ENCODE peak calls at places on chromosome 19, in nine cellular contexts. N, F, B, D, U, L, J, V and O are unnamed samples.

GRCh38 chr19:1213391-1214286 is 8.1 kb downstream of the STK11 start:
- DNase-seq in N (no peak), F (peak), B (peak), D (peak), U (peak), L (peak), J (no peak), V (peak), O (no peak)

GRCh38 chr19:43618921-43619261 is 538 bp downstream of the ZNF428 start:
- DNase-seq in N (peak), F (no peak), B (no peak), D (no peak), U (peak), L (no peak), J (no peak), V (no peak), O (peak)

GRCh38 chr19:57106646-57107235 is 13.0 kb upstream of the USP29 start:
- DNase-seq in N (no peak), F (no peak), B (no peak), D (no peak), U (no peak), L (no peak), J (no peak), V (no peak), O (no peak)

GRCh38 chr19:46115396-46116109 is 8.9 kb downstream of the IGFL3 start:
- DNase-seq in N (peak), F (peak), B (no peak), D (peak), U (peak), L (no peak), J (no peak), V (peak), O (peak)

GRCh38 chr19:29506619-29506911 is 19.2 kb upstream of the VSTM2B start:
- DNase-seq in N (no peak), F (no peak), B (no peak), D (no peak), U (no peak), L (no peak), J (no peak), V (no peak), O (no peak)

GRCh38 chr19:2048959-2049740 is 1.9 kb downstream of the MKNK2 start:
- DNase-seq in N (no peak), F (no peak), B (no peak), D (peak), U (no peak), L (no peak), J (no peak), V (peak), O (no peak)

GRCh38 chr19:28633223-28634030 is 579.5 kb downstream of the UQCRFS1 start:
- DNase-seq in N (peak), F (no peak), B (peak), D (peak), U (peak), L (peak), J (no peak), V (peak), O (peak)

GRCh38 chr19:27966390-27966816 is 1246.5 kb downstream of the UQCRFS1 start:
- DNase-seq in N (peak), F (peak), B (no peak), D (no peak), U (no peak), L (no peak), J (no peak), V (peak), O (no peak)

GRCh38 chr19:40392894-40393517 is 3.0 kb upstream of the HIPK4 start:
- DNase-seq in N (no peak), F (no peak), B (no peak), D (no peak), U (no peak), L (no peak), J (no peak), V (peak), O (no peak)

GRCh38 chr19:15225797-15226196 is 6.5 kb downstream of the EPHX3 start:
- DNase-seq in N (no peak), F (no peak), B (no peak), D (no peak), U (no peak), L (no peak), J (no peak), V (no peak), O (no peak)

GRCh38 chr19:47545061-47545948 is 27.6 kb downstream of the ZNF541 start:
- DNase-seq in N (no peak), F (no peak), B (no peak), D (no peak), U (no peak), L (no peak), J (no peak), V (no peak), O (no peak)

GRCh38 chr19:47284324-47284899 is 9.7 kb downstream of the INAFM1 start:
- DNase-seq in N (peak), F (peak), B (peak), D (peak), U (peak), L (no peak), J (no peak), V (peak), O (peak)

GRCh38 chr19:4748589-4748988 is 24.9 kb upstream of the DPP9 start:
- DNase-seq in N (no peak), F (no peak), B (no peak), D (no peak), U (no peak), L (no peak), J (no peak), V (no peak), O (peak)

GRCh38 chr19:55593096-55593772 is 6.1 kb downstream of the FIZ1 start:
- DNase-seq in N (no peak), F (no peak), B (no peak), D (no peak), U (no peak), L (no peak), J (no peak), V (no peak), O (no peak)

GRCh38 chr19:45153339-45154063 is 7.3 kb downstream of the NKPD1 start:
- DNase-seq in N (no peak), F (peak), B (peak), D (peak), U (peak), L (peak), J (no peak), V (peak), O (no peak)

GRCh38 chr19:48724796-48725753 is 5.5 kb upstream of the MAMSTR start:
- DNase-seq in N (peak), F (peak), B (peak), D (peak), U (peak), L (no peak), J (no peak), V (peak), O (peak)

GRCh38 chr19:40754611-40755247 is 3.7 kb downstream of the SNRPA start:
- DNase-seq in N (no peak), F (peak), B (no peak), D (peak), U (no peak), L (no peak), J (peak), V (no peak), O (no peak)

GRCh38 chr19:49432141-49433073 is 7.2 kb downstream of the GFY start:
- DNase-seq in N (no peak), F (no peak), B (no peak), D (no peak), U (no peak), L (no peak), J (no peak), V (no peak), O (no peak)

GRCh38 chr19:4516199-4516938 is 1.9 kb downstream of the PLIN4 start:
- DNase-seq in N (no peak), F (no peak), B (no peak), D (no peak), U (no peak), L (no peak), J (no peak), V (no peak), O (no peak)

GRCh38 chr19:42553292-42554045 is 25.2 kb upstream of the CEACAM1 start:
- DNase-seq in N (no peak), F (peak), B (no peak), D (peak), U (no peak), L (no peak), J (no peak), V (peak), O (no peak)

GRCh38 chr19:13984875-13985741 is 21.0 kb downstream of the RFX1 start:
- DNase-seq in N (no peak), F (peak), B (peak), D (no peak), U (no peak), L (no peak), J (no peak), V (no peak), O (no peak)

GRCh38 chr19:47296036-47296435 is 13.6 kb upstream of the C5AR1 start:
- DNase-seq in N (peak), F (peak), B (peak), D (peak), U (peak), L (peak), J (peak), V (peak), O (peak)

GRCh38 chr19:40025938-40026596 is 29.2 kb downstream of the ZNF546 start:
- DNase-seq in N (no peak), F (no peak), B (no peak), D (no peak), U (no peak), L (no peak), J (no peak), V (no peak), O (no peak)

GRCh38 chr19:30373593-30373992 is 1.4 kb downstream of the ZNF536 start:
- DNase-seq in N (no peak), F (no peak), B (no peak), D (no peak), U (no peak), L (no peak), J (no peak), V (no peak), O (no peak)

GRCh38 chr19:39196860-39197562 is at the start of gene NCCRP1:
- DNase-seq in N (no peak), F (no peak), B (no peak), D (no peak), U (peak), L (no peak), J (no peak), V (no peak), O (peak)

GRCh38 chr19:50379602-50380001 is 3.3 kb downstream of the NR1H2 start:
- DNase-seq in N (no peak), F (no peak), B (no peak), D (no peak), U (no peak), L (no peak), J (no peak), V (no peak), O (no peak)